ENCODE peak calls at places on chromosomes 11 and 22, in four cellular contexts. One of them, this sample, is unnamed.

GRCh38 chr11:23520226-23520960 is 660.1 kb upstream of the CCDC179 start:
- DNase-seq in NCI-H1048: no peak
- DNase-seq in upper lobe of right lung: no peak
- DNase-seq in CD4-positive, alpha-beta T cell: no peak
- DNase-seq in this sample: no peak

GRCh38 chr11:132037467-132037862 is 667.0 kb downstream of the NTM start:
- DNase-seq in NCI-H1048: no peak
- DNase-seq in upper lobe of right lung: no peak
- DNase-seq in CD4-positive, alpha-beta T cell: no peak
- DNase-seq in this sample: no peak

GRCh38 chr11:81420668-81421550 is 1312.8 kb downstream of the FAM181B start:
- DNase-seq in NCI-H1048: no peak
- DNase-seq in upper lobe of right lung: no peak
- DNase-seq in CD4-positive, alpha-beta T cell: no peak
- DNase-seq in this sample: no peak

GRCh38 chr11:78768947-78769346 is 194.3 kb upstream of the NARS2 start:
- DNase-seq in NCI-H1048: no peak
- DNase-seq in upper lobe of right lung: no peak
- DNase-seq in CD4-positive, alpha-beta T cell: no peak
- DNase-seq in this sample: no peak

GRCh38 chr11:72426054-72426757 is 8.1 kb downstream of the CLPB start:
- DNase-seq in NCI-H1048: no peak
- DNase-seq in upper lobe of right lung: no peak
- DNase-seq in CD4-positive, alpha-beta T cell: no peak
- DNase-seq in this sample: no peak

GRCh38 chr22:35315855-35316745 is 16.4 kb downstream of the TOM1 start:
- DNase-seq in NCI-H1048: no peak
- DNase-seq in upper lobe of right lung: peak
- DNase-seq in CD4-positive, alpha-beta T cell: no peak
- DNase-seq in this sample: no peak

GRCh38 chr22:49976439-49977175 is 16.0 kb downstream of the PIM3 start:
- DNase-seq in NCI-H1048: no peak
- DNase-seq in upper lobe of right lung: peak
- DNase-seq in CD4-positive, alpha-beta T cell: no peak
- DNase-seq in this sample: no peak

GRCh38 chr11:28815110-28815509 is 706.9 kb downstream of the METTL15 start:
- DNase-seq in NCI-H1048: no peak
- DNase-seq in upper lobe of right lung: no peak
- DNase-seq in CD4-positive, alpha-beta T cell: no peak
- DNase-seq in this sample: no peak

GRCh38 chr22:48779211-48779643 is 1048.4 kb downstream of the BRD1 start:
- DNase-seq in NCI-H1048: no peak
- DNase-seq in upper lobe of right lung: no peak
- DNase-seq in CD4-positive, alpha-beta T cell: no peak
- DNase-seq in this sample: no peak

GRCh38 chr11:6746086-6746618 is 25.6 kb downstream of the OR2AG2 start:
- DNase-seq in NCI-H1048: no peak
- DNase-seq in upper lobe of right lung: no peak
- DNase-seq in CD4-positive, alpha-beta T cell: peak
- DNase-seq in this sample: no peak

GRCh38 chr11:111561801-111562325 is 21.3 kb downstream of the LAYN start:
- DNase-seq in NCI-H1048: no peak
- DNase-seq in upper lobe of right lung: no peak
- DNase-seq in CD4-positive, alpha-beta T cell: no peak
- DNase-seq in this sample: no peak